ENCODE peak calls at places on chromosome 7, in six cellular contexts. M is brain microvascular endothelial cell, E is cardiac muscle cell, Y is WERI-Rb-1, T is SK-N-SH, V is fibroblast of lung. Q is an unnamed sample.

GRCh38 chr7:69659964-69660363 is 61.7 kb downstream of the AUTS2 start:
- DNase-seq in Y (no peak), T (no peak), M (no peak), E (no peak), V (no peak), Q (no peak)

GRCh38 chr7:11341285-11341944 is 367.7 kb downstream of the PHF14 start:
- DNase-seq in M (peak; percentile 48), E (peak; percentile 42), Y (peak; percentile 23), T (peak; percentile 28), V (peak; percentile 54), Q (peak; percentile 50)

GRCh38 chr7:18610331-18610948 is 114.9 kb downstream of the HDAC9 start:
- DNase-seq in E (peak; percentile 59), M (peak; percentile 18), T (peak; percentile 11), Y (peak; percentile 31), V (peak; percentile 43), Q (peak; percentile 36)

GRCh38 chr7:17946591-17946990 is 6.3 kb upstream of the SNX13 start:
- DNase-seq in V (no peak), E (no peak), M (no peak), Y (no peak), T (no peak), Q (no peak)

GRCh38 chr7:108492742-108493141 is 33.2 kb downstream of the PNPLA8 start:
- DNase-seq in V (no peak), E (no peak), Y (no peak), M (no peak), T (no peak), Q (peak; percentile 25)

GRCh38 chr7:6532516-6532915 is 18.7 kb downstream of the GRID2IP start:
- DNase-seq in V (no peak), E (no peak), T (no peak), M (no peak), Y (no peak), Q (no peak)

GRCh38 chr7:15557186-15557585 is 4.6 kb downstream of the AGMO start:
- DNase-seq in T (no peak), V (no peak), Y (peak; percentile 10), M (no peak), E (no peak), Q (no peak)

GRCh38 chr7:99958564-99959227 is 17.1 kb downstream of the AZGP1 start:
- DNase-seq in E (no peak), M (no peak), T (no peak), Y (no peak), V (no peak), Q (no peak)

GRCh38 chr7:141695803-141696289 is 6.1 kb downstream of the DENND11 start:
- DNase-seq in E (no peak), M (no peak), T (no peak), Y (no peak), V (no peak), Q (peak; percentile 73)

GRCh38 chr7:40315277-40315676 is 180.5 kb downstream of the SUGCT start:
- DNase-seq in Y (no peak), E (no peak), T (no peak), V (no peak), M (no peak), Q (no peak)

GRCh38 chr7:92797693-92798092 is 38.7 kb downstream of the CDK6 start:
- DNase-seq in T (no peak), V (no peak), Y (no peak), E (no peak), M (no peak), Q (peak; percentile 34)
- TF ChIP-seq CTCF in T (no peak), V (no peak), Y (no peak), E (no peak), M (no peak), Q (no peak)

GRCh38 chr7:2229467-2229866 is 3.3 kb downstream of the MAD1L1 start:
- DNase-seq in E (no peak), Y (no peak), M (no peak), V (no peak), T (peak; percentile 67), Q (no peak)
- H3K4me3 ChIP-seq in E (no peak overlapping the region), Y (no peak overlapping the region), M (no peak overlapping the region), V (no peak overlapping the region), T (no peak overlapping the region), Q (no peak overlapping the region)

GRCh38 chr7:128203710-128204214 is 37.3 kb upstream of the LEP start:
- DNase-seq in E (no peak), M (no peak), V (peak; percentile 42), Y (no peak), T (no peak), Q (no peak)

GRCh38 chr7:128204455-128204854 is 36.6 kb upstream of the LEP start:
- DNase-seq in M (no peak), Y (no peak), V (no peak), T (no peak), E (no peak), Q (no peak)

GRCh38 chr7:128206747-128207500 is 34.2 kb upstream of the LEP start:
- DNase-seq in M (no peak), E (no peak), V (no peak), T (no peak), Y (no peak), Q (no peak)

GRCh38 chr7:128206017-128206746 is 34.9 kb upstream of the LEP start:
- DNase-seq in V (no peak), Y (no peak), T (no peak), M (no peak), E (no peak), Q (no peak)

GRCh38 chr7:128205068-128205467 is 36.0 kb upstream of the LEP start:
- DNase-seq in V (no peak), E (no peak), Y (no peak), M (no peak), T (no peak), Q (no peak)
- H3K27me3 ChIP-seq in V (peaks cover 59% of the 10 kb centered on the region), E (peaks cover 65% of the 10 kb centered on the region), Y (no peaks in the 10 kb centered on the region), M (peaks cover 56% of the 10 kb centered on the region), T (peaks cover 25% of the 10 kb centered on the region), Q (peaks cover 43% of the 10 kb centered on the region)

DNA sequence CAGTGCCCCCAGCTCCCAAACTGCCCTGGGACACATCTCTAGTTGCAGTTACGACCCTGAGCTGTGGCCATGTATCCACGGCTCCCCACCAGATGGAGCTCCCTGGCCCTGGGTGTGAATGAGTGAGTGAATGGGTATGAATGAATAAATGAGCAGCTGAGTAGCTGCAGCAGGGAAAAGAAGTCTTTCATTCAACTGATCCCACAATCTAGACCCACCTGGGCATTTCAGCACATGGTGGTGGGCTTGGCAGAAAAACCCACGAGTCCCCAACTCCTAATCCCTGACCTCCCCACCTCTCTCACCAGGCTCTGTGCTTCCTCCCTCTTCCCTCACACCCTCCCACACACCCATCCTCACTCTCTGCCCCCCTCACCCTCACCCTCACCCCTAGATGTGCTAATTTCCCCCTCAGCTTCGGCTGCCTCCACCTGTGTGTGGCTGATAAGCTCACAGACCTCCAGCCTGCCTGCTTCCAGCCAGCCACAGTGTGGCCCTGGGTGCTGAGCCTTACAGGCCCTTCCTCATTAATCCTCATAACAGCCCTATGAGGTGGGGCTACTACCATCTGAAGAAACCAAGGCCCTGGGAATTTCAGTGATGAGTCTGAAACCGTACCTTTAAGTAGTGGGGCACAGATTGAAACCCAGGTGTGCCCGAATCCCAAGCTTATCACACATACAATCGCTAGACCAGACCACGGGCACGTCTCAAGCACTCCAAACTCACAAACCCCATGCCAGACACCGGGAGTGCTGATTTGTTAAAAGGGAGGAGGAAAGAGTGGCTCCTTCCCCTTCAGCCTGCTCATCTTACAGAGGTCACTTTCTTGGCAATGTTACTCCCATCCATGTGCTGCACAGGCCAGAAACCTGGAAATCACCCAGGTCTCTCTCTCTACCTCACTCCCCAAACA is 2.2 kb upstream of the ATP6V1F start:
- DNase-seq in V (peak; percentile 78), T (no peak), M (no peak), Y (peak; percentile 37), E (no peak), Q (peak; percentile 10)
- TF ChIP-seq CTCF in V (no peak), T (peak; percentile 26), M (peak; percentile 44), Y (peak; percentile 42), E (peak; percentile 13), Q (peak; percentile 22)

GRCh38 chr7:117017017-117017451 is 63.7 kb downstream of the ST7 start:
- DNase-seq in E (no peak), M (no peak), T (no peak), Y (no peak), V (no peak), Q (no peak)
- H3K4me3 ChIP-seq in E (peak overlapping the region; percentile 73), M (no peak overlapping the region), T (no peak overlapping the region), Y (no peak overlapping the region), V (no peak overlapping the region), Q (no peak overlapping the region)

DNA sequence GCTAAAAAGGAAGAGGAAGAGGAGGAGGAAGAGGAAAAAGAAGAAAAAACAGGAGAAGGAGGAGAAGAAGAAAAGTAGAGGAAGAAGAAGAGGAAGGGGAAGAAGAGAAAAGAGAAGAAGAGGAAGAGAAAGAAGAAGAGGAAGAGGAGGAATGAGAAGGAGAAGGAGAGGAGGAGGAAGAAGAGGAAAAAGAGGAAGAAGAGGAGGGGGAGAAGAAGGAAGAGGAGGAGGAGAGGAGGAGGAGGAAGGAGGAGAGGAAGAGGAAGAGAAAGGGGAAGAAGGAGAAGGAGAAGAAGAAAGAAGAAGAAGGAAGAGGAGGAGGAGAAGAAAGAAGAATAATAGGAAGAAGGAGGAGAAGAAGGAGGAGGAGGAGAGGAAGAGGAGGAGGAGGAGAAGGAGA is 96.4 kb upstream of the GNA12 start:
- DNase-seq in E (no peak), M (no peak), T (no peak), V (no peak), Y (no peak), Q (no peak)
- H3K27me3 ChIP-seq in E (peaks cover 4% of the 10 kb centered on the region), M (no peaks in the 10 kb centered on the region), T (peaks cover 6% of the 10 kb centered on the region), V (no peaks in the 10 kb centered on the region), Y (no peaks in the 10 kb centered on the region), Q (no peaks in the 10 kb centered on the region)

GRCh38 chr7:36763084-36763807 is 39.0 kb upstream of the AOAH start:
- DNase-seq in V (peak; percentile 12), T (no peak), Y (no peak), M (no peak), E (peak; percentile 49), Q (no peak)
- TF ChIP-seq CTCF in V (no peak), T (no peak), Y (no peak), M (no peak), E (no peak), Q (no peak)

Q was measured in bronchial epithelial cell.